ENCODE peak calls at places on chromosomes 11 and 22, in six cellular contexts. Y, S, C, K, A and Z are unnamed samples.

GRCh38 chr11:43823316-43823715 is 57.3 kb upstream of the ALKBH3 start:
- DNase-seq in Y (no peak), S (no peak), C (no peak), K (no peak), A (no peak), Z (no peak)

GRCh38 chr22:24450600-24450999 is 23.2 kb downstream of the ADORA2A start:
- DNase-seq in Y (no peak), S (no peak), C (no peak), K (no peak), A (peak; percentile 57), Z (no peak)

GRCh38 chr11:35177370-35177769 is 38.4 kb downstream of the CD44 start:
- DNase-seq in Y (peak; percentile 74), S (no peak), C (no peak), K (peak; percentile 35), A (no peak), Z (peak; percentile 66)

GRCh38 chr11:95138448-95138847 is 48.8 kb downstream of the ENDOD1 start:
- DNase-seq in Y (no peak), S (no peak), C (no peak), K (no peak), A (peak; percentile 64), Z (peak; percentile 39)

GRCh38 chr11:95229199-95230053 is 1.6 kb downstream of the SESN3 start:
- DNase-seq in Y (peak; percentile 55), S (peak; percentile 43), C (no peak), K (no peak), A (no peak), Z (peak; percentile 53)

GRCh38 chr11:33391893-33392251 is 134.7 kb downstream of the HIPK3 start:
- DNase-seq in Y (no peak), S (no peak), C (no peak), K (no peak), A (no peak), Z (no peak)

GRCh38 chr11:113587318-113587739 is 112.1 kb upstream of the DRD2 start:
- DNase-seq in Y (peak; percentile 6), S (no peak), C (no peak), K (peak; percentile 6), A (no peak), Z (peak; percentile 42)

GRCh38 chr11:134047586-134047999 is 21.3 kb upstream of the JAM3 start:
- DNase-seq in Y (peak; percentile 58), S (peak; percentile 89), C (no peak), K (peak; percentile 55), A (no peak), Z (no peak)

GRCh38 chr11:66568124-66568916 is at the start of gene CTSF:
- DNase-seq in Y (peak; percentile 72), S (peak; percentile 95), C (peak; percentile 84), K (peak; percentile 51), A (no peak), Z (peak; percentile 61)

GRCh38 chr11:1570531-1570895 is 1.6 kb downstream of the DUSP8 start:
- DNase-seq in Y (no peak), S (no peak), C (peak; percentile 7), K (no peak), A (no peak), Z (no peak)

GRCh38 chr11:122696662-122697061 is 41.1 kb downstream of the UBASH3B start:
- DNase-seq in Y (no peak), S (no peak), C (no peak), K (no peak), A (peak; percentile 96), Z (peak; percentile 54)

GRCh38 chr11:113474362-113475159 is 637 bp downstream of the DRD2 start:
- DNase-seq in Y (peak; percentile 77), S (peak; percentile 80), C (peak; percentile 61), K (peak; percentile 63), A (peak; percentile 14), Z (peak; percentile 36)

GRCh38 chr22:49724893-49725489 is 102.7 kb downstream of the BRD1 start:
- DNase-seq in Y (peak; percentile 3), S (peak; percentile 67), C (peak; percentile 17), K (peak; percentile 34), A (peak; percentile 70), Z (peak; percentile 34)

GRCh38 chr11:128365044-128365443 is 222.3 kb downstream of the ETS1 start:
- DNase-seq in Y (peak; percentile 72), S (no peak), C (no peak), K (peak; percentile 52), A (peak; percentile 34), Z (no peak)

GRCh38 chr11:114082415-114082748 is 22.9 kb downstream of the ZBTB16 start:
- DNase-seq in Y (peak; percentile 49), S (peak; percentile 53), C (no peak), K (no peak), A (no peak), Z (no peak)

GRCh38 chr22:47030143-47030641 is 267.7 kb downstream of the TBC1D22A start:
- DNase-seq in Y (peak; percentile 38), S (no peak), C (no peak), K (peak; percentile 5), A (no peak), Z (no peak)

GRCh38 chr22:48376936-48377335 is 1450.7 kb downstream of the BRD1 start:
- DNase-seq in Y (no peak), S (no peak), C (no peak), K (no peak), A (no peak), Z (no peak)

GRCh38 chr22:20009582-20010306 is 6.9 kb downstream of the ARVCF start:
- DNase-seq in Y (no peak), S (peak; percentile 44), C (no peak), K (no peak), A (no peak), Z (no peak)

GRCh38 chr11:84420261-84420660 is 1134.1 kb upstream of the CCDC90B start:
- DNase-seq in Y (no peak), S (no peak), C (no peak), K (peak; percentile 7), A (no peak), Z (no peak)

GRCh38 chr11:72771507-72771906 is 19.3 kb upstream of the ARAP1 start:
- DNase-seq in Y (peak; percentile 60), S (no peak), C (no peak), K (peak; percentile 53), A (no peak), Z (no peak)

GRCh38 chr22:39574779-39575551 is 4.4 kb downstream of the CACNA1I start:
- DNase-seq in Y (peak; percentile 93), S (no peak), C (no peak), K (peak; percentile 88), A (no peak), Z (no peak)

GRCh38 chr22:21446128-21446826 is 20.9 kb upstream of the TMEM191C start:
- DNase-seq in Y (no peak), S (peak; percentile 37), C (peak; percentile 9), K (no peak), A (no peak), Z (no peak)

GRCh38 chr11:65506770-65507485 is 8.1 kb downstream of the MALAT1 start:
- DNase-seq in Y (peak; percentile 64), S (peak; percentile 74), C (no peak), K (peak; percentile 87), A (peak; percentile 71), Z (peak; percentile 76)

GRCh38 chr11:67374571-67375276 is 1.3 kb upstream of the CLCF1 start:
- DNase-seq in Y (no peak), S (no peak), C (no peak), K (no peak), A (no peak), Z (no peak)

GRCh38 chr11:93236741-93237675 is 39.2 kb upstream of the SLC36A4 start:
- DNase-seq in Y (peak; percentile 43), S (no peak), C (peak; percentile 20), K (peak; percentile 53), A (peak; percentile 61), Z (no peak)

GRCh38 chr22:27668828-27669797 is 132.4 kb downstream of the MN1 start:
- DNase-seq in Y (peak; percentile 49), S (peak; percentile 96), C (no peak), K (peak; percentile 78), A (no peak), Z (no peak)

DNA sequence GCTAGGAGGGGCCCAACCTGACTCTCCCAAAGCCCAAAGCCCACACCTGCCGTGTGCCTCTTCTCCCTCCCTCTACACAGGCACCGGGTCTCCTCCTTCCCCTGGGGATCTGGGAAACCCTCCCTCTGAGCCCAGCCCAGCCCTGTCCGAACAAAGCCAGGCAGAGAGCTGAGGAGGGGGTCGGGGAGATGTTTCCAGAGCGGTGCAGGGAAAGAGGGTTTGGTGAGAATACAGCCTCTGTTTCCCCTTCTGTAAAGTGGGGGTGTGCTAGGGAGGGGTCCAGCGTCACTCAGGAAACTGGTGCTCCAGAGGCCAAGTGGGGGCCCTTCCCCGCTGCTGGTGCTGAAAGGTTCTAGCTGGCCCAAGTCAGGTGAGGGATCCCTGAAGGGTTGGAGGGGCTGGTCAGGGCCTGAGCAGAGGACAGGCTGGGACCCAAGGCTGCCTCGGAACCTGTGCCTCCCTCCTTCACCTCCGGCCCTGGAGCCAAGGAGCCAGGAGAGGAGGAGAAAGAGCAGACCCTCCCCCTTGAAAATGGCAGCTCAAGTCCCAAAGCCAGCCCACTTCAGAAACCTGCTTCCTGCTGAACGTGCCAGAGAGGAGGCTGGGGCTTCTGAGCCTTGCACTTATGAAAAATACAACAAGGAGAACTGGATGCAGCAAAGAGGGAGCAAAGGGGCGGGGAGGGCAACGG is 43.4 kb downstream of the MACROD1 start:
- DNase-seq in Y (no peak), S (no peak), C (no peak), K (no peak), A (no peak), Z (no peak)
- H3K4me3 ChIP-seq in Y (no peak overlapping the region), S (peak overlapping the region; percentile 10), C (no peak overlapping the region), K (no peak overlapping the region), A (no peak overlapping the region), Z (no peak overlapping the region)

GRCh38 chr11:111736191-111736590 is 30.0 kb downstream of the PPP2R1B start:
- DNase-seq in Y (no peak), S (no peak), C (no peak), K (peak; percentile 45), A (no peak), Z (no peak)

GRCh38 chr11:111736621-111737055 is 29.6 kb downstream of the PPP2R1B start:
- DNase-seq in Y (no peak), S (no peak), C (no peak), K (no peak), A (no peak), Z (no peak)

GRCh38 chr11:111733655-111734088 is 32.5 kb downstream of the PPP2R1B start:
- DNase-seq in Y (peak; percentile 6), S (peak; percentile 74), C (no peak), K (no peak), A (no peak), Z (no peak)

GRCh38 chr11:111734383-111735261 is 31.6 kb downstream of the PPP2R1B start:
- DNase-seq in Y (peak; percentile 50), S (no peak), C (no peak), K (no peak), A (no peak), Z (no peak)

GRCh38 chr11:111735262-111736116 is 30.7 kb downstream of the PPP2R1B start:
- DNase-seq in Y (peak; percentile 99), S (peak; percentile 85), C (peak; percentile 46), K (peak; percentile 98), A (no peak), Z (no peak)
- H3K4me3 ChIP-seq in Y (peak overlapping the region; percentile 2), S (peak overlapping the region; percentile 60), C (no peak overlapping the region), K (peak overlapping the region; percentile 38), A (no peak overlapping the region), Z (no peak overlapping the region)

DNA sequence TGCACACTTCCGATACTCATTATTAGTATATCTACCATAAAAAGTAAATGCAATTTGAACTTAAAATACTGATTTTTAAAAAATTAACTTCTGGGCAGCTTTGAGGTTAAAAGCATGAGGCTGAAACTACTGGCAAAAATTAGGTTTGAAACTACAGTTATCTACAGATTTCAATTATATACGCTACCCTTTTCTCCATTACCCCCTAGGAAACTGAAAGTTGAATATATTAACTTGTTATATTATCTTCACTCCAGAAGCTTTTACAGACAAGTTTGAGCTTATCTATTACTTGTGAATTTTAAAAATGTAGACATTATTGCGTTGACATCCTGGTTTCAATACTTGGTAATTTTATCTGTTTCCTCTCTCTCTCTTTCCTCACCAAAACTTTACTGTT is 96.7 kb upstream of the DDI1 start:
- DNase-seq in Y (no peak), S (no peak), C (no peak), K (no peak), A (no peak), Z (no peak)
- H3K4me3 ChIP-seq in Y (no peak overlapping the region), S (no peak overlapping the region), C (no peak overlapping the region), K (no peak overlapping the region), A (no peak overlapping the region), Z (no peak overlapping the region)

GRCh38 chr11:22626573-22627239 is 1.1 kb upstream of the FANCF start:
- DNase-seq in Y (no peak), S (no peak), C (no peak), K (no peak), A (peak; percentile 7), Z (no peak)
- H3K4me3 ChIP-seq in Y (no peak overlapping the region), S (peak overlapping the region; percentile 89), C (no peak overlapping the region), K (no peak overlapping the region), A (peak overlapping the region; percentile 84), Z (peak overlapping the region; percentile 99)